ENCODE peak calls at places on chromosomes 1 and 21, in eight cellular contexts. Y, V, O, X, E, M, Q and C are unnamed samples.

GRCh38 chr1:1857096-1857703 is 33.7 kb downstream of the GNB1 start:
- DNase-seq in Y (no peak), V (no peak), O (no peak), X (no peak), E (no peak), M (no peak), Q (peak), C (no peak)

GRCh38 chr1:204859885-204860284 is 10.8 kb upstream of the NFASC start:
- DNase-seq in Y (no peak), V (no peak), O (no peak), X (no peak), E (no peak), M (no peak), Q (no peak), C (no peak)

GRCh38 chr21:45386728-45387371 is 18.1 kb upstream of the COL18A1 start:
- DNase-seq in Y (peak), V (no peak), O (no peak), X (no peak), E (peak), M (peak), Q (no peak), C (no peak)

GRCh38 chr1:248828845-248829244 is 3.1 kb upstream of the SH3BP5L start:
- DNase-seq in Y (peak), V (no peak), O (no peak), X (no peak), E (peak), M (no peak), Q (no peak), C (no peak)

GRCh38 chr1:184866991-184867788 is 107.1 kb downstream of the NIBAN1 start:
- DNase-seq in Y (peak), V (no peak), O (no peak), X (peak), E (peak), M (peak), Q (no peak), C (no peak)

GRCh38 chr1:245765241-245766000 is 610.6 kb downstream of the KIF26B start:
- DNase-seq in Y (peak), V (no peak), O (no peak), X (no peak), E (peak), M (peak), Q (no peak), C (no peak)

GRCh38 chr21:46112731-46113215 is 14.9 kb downstream of the COL6A2 start:
- DNase-seq in Y (no peak), V (no peak), O (no peak), X (no peak), E (no peak), M (no peak), Q (no peak), C (no peak)

GRCh38 chr1:203082571-203083462 is 3.0 kb downstream of the MYOG start:
- DNase-seq in Y (no peak), V (no peak), O (no peak), X (peak), E (no peak), M (no peak), Q (no peak), C (no peak)